ENCODE peak calls at places on chromosomes 5 and 9, in five cellular contexts. R is CD8-positive, alpha-beta T cell; F is CD8-positive, alpha-beta memory T cell; Y is GM23248; I is IMR-90. E is an unnamed sample.
A peak's percentile ranks its signal among the peaks of the same experiment; 100 is the strongest.

GRCh38 chr9:127541176-127541575 is 70.9 kb upstream of the STXBP1 start:
- DNase-seq in Y (no peak), R (no peak), I (no peak), F (no peak), E (no peak)

GRCh38 chr9:70061776-70062175 is 18.1 kb downstream of the MAMDC2 start:
- DNase-seq in F (no peak), Y (peak; percentile 38), I (peak; percentile 44), R (no peak), E (no peak)

GRCh38 chr9:137406876-137407589 is 15.9 kb downstream of the EXD3 start:
- DNase-seq in I (peak; percentile 44), F (no peak), R (peak; percentile 40), Y (peak; percentile 86), E (peak; percentile 50)

GRCh38 chr5:91841423-91841822 is 458.3 kb upstream of the ARRDC3 start:
- DNase-seq in F (no peak), R (no peak), Y (no peak), I (no peak), E (no peak)

GRCh38 chr9:137534256-137535119 is 15.7 kb downstream of the PNPLA7 start:
- DNase-seq in I (peak; percentile 60), Y (peak; percentile 82), R (no peak), F (no peak), E (peak; percentile 31)

GRCh38 chr5:43889238-43889637 is 286.3 kb downstream of the NNT start:
- DNase-seq in Y (no peak), I (peak; percentile 3), F (no peak), R (no peak), E (no peak)

GRCh38 chr5:2660305-2660704 is 91.2 kb downstream of the IRX2 start:
- DNase-seq in F (no peak), R (no peak), I (no peak), Y (no peak), E (no peak)

GRCh38 chr9:16410601-16411285 is 459.7 kb downstream of the BNC2 start:
- DNase-seq in F (no peak), Y (peak; percentile 68), R (no peak), I (peak; percentile 85), E (no peak)

GRCh38 chr5:3194684-3195083 is 400.9 kb upstream of the IRX1 start:
- DNase-seq in F (no peak), I (no peak), Y (no peak), R (no peak), E (no peak)

GRCh38 chr5:7321724-7322123 is 74.2 kb upstream of the ADCY2 start:
- DNase-seq in R (no peak), F (no peak), I (no peak), Y (peak; percentile 98), E (no peak)

GRCh38 chr5:34656001-34656699 is at the start of gene RAI14:
- DNase-seq in I (peak; percentile 85), F (no peak), Y (peak; percentile 91), R (peak; percentile 6), E (no peak)

GRCh38 chr9:2132484-2133082 is 117.4 kb downstream of the SMARCA2 start:
- DNase-seq in R (no peak), I (peak; percentile 54), F (no peak), Y (peak; percentile 70), E (no peak)

GRCh38 chr9:64773491-64773931 is 511.5 kb downstream of the FOXD4L5 start:
- DNase-seq in I (no peak), R (peak; percentile 2), Y (peak; percentile 17), F (no peak), E (no peak)

GRCh38 chr9:127741831-127742434 is 6.8 kb upstream of the TOR2A start:
- DNase-seq in Y (peak; percentile 54), I (no peak), F (no peak), R (no peak), E (peak; percentile 91)

GRCh38 chr9:116414374-116414773 is 260.8 kb downstream of the PAPPA start:
- DNase-seq in Y (no peak), I (no peak), F (no peak), R (no peak), E (no peak)

GRCh38 chr5:138760448-138761110 is 7.4 kb downstream of the CTNNA1 start:
- DNase-seq in I (peak; percentile 29), R (no peak), Y (peak; percentile 47), F (no peak), E (no peak)

GRCh38 chr5:149301744-149302380 is 30.2 kb downstream of the AFAP1L1 start:
- DNase-seq in F (no peak), I (peak; percentile 67), Y (peak; percentile 75), R (no peak), E (no peak)

GRCh38 chr9:115117999-115118470 is at the start of gene TNC:
- DNase-seq in Y (peak; percentile 88), I (peak; percentile 92), F (no peak), R (no peak), E (no peak)

GRCh38 chr9:133477461-133477860 is 1.4 kb downstream of the SLC2A6 start:
- DNase-seq in Y (no peak), F (no peak), R (no peak), I (no peak), E (no peak)
- H3K4me3 ChIP-seq in Y (no peak overlapping the region), F (no peak overlapping the region), R (no peak overlapping the region), I (no peak overlapping the region), E (no peak overlapping the region)

GRCh38 chr5:79285285-79285684 is 49.4 kb downstream of the JMY start:
- DNase-seq in F (no peak), Y (no peak), R (no peak), I (no peak), E (no peak)
- H3K4me1 ChIP-seq in F (no peaks in the 10 kb centered on the region), Y (no peaks in the 10 kb centered on the region), R (no peaks in the 10 kb centered on the region), I (no peaks in the 10 kb centered on the region), E (no peaks in the 10 kb centered on the region)

GRCh38 chr9:19440376-19440775 is 31.6 kb downstream of the ACER2 start:
- DNase-seq in I (no peak), Y (no peak), F (no peak), R (no peak), E (no peak)
- H3K27ac ChIP-seq in I (no peak overlapping the region), Y (no peak overlapping the region), F (no peak overlapping the region), R (no peak overlapping the region), E (no peak overlapping the region)

GRCh38 chr9:14271078-14271673 is 42.8 kb downstream of the NFIB start:
- DNase-seq in Y (peak; percentile 19), F (no peak), I (peak; percentile 82), R (no peak), E (no peak)
- H3K4me3 ChIP-seq in Y (no peak overlapping the region), F (no peak overlapping the region), I (no peak overlapping the region), R (no peak overlapping the region), E (no peak overlapping the region)

DNA sequence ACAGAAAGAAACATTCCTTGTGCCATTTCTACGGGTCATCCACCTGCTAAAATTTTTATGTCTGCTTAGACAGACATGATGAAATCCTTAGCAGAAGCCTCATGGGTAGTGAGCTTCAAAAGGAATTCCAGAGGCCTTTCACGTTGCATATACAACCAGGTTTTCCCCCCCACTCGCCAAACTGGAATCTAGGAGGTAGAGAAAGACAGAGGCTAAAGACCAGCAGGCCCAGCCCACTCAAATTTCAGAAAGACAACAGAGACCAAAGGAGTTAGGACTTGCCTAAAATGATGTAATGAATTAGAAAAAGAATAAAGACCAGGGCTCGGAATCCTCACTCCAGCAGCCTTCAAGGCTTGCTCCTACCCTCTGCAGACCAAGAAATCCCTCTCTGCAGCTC is 9.2 kb downstream of the B4GALT1 start:
- DNase-seq in F (no peak), I (no peak), Y (peak; percentile 32), R (no peak), E (no peak)
- H3K4me1 ChIP-seq in F (peaks cover 94% of the 10 kb centered on the region), I (peaks cover 45% of the 10 kb centered on the region), Y (peaks cover 85% of the 10 kb centered on the region), R (peaks cover 92% of the 10 kb centered on the region), E (peaks cover 6% of the 10 kb centered on the region)

GRCh38 chr9:93207326-93207814 is 23.4 kb downstream of the WNK2 start:
- DNase-seq in F (peak; percentile 20), Y (peak; percentile 82), I (peak; percentile 11), R (no peak), E (no peak)

GRCh38 chr9:93204470-93205043 is 20.6 kb downstream of the WNK2 start:
- DNase-seq in Y (no peak), I (no peak), R (no peak), F (peak; percentile 31), E (no peak)

GRCh38 chr9:93206576-93207155 is 22.7 kb downstream of the WNK2 start:
- DNase-seq in R (no peak), Y (no peak), F (peak; percentile 6), I (no peak), E (no peak)

GRCh38 chr9:93205045-93205768 is 21.3 kb downstream of the WNK2 start:
- DNase-seq in R (no peak), Y (peak; percentile 35), I (no peak), F (peak; percentile 25), E (no peak)

GRCh38 chr9:93205896-93206575 is 22.1 kb downstream of the WNK2 start:
- DNase-seq in R (no peak), I (no peak), F (no peak), Y (no peak), E (no peak)
- H3K27ac ChIP-seq in R (no peak overlapping the region), I (no peak overlapping the region), F (no peak overlapping the region), Y (no peak overlapping the region), E (no peak overlapping the region)

DNA sequence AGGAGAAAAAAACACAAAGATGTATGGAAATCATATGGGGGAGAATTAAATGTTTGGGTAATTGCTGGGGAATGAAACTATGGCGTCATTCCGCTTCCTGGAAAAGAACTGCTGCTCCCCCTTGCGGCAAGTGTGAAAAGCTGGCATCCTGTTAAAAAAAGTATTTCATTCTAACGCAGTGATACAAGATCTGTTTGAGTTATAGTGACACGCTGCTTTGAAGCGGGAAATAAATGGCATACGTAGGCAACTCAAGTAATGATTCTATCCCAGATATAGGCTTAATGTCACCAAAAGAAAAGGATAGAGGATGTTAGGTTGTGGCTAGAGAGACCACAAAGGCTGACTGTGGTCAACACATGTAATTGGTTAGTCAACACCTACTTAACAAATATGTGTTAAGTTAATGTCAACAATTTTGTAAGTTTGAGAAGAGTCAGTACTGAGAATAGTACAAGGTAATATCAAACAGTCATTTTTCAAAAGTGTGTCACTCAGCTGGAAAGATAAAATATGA is 70.2 kb upstream of the ALDH1A1 start:
- DNase-seq in F (peak; percentile 47), I (peak; percentile 63), Y (peak; percentile 82), R (peak; percentile 17), E (peak; percentile 33)
- H3K4me3 ChIP-seq in F (no peak overlapping the region), I (no peak overlapping the region), Y (no peak overlapping the region), R (no peak overlapping the region), E (no peak overlapping the region)

DNA sequence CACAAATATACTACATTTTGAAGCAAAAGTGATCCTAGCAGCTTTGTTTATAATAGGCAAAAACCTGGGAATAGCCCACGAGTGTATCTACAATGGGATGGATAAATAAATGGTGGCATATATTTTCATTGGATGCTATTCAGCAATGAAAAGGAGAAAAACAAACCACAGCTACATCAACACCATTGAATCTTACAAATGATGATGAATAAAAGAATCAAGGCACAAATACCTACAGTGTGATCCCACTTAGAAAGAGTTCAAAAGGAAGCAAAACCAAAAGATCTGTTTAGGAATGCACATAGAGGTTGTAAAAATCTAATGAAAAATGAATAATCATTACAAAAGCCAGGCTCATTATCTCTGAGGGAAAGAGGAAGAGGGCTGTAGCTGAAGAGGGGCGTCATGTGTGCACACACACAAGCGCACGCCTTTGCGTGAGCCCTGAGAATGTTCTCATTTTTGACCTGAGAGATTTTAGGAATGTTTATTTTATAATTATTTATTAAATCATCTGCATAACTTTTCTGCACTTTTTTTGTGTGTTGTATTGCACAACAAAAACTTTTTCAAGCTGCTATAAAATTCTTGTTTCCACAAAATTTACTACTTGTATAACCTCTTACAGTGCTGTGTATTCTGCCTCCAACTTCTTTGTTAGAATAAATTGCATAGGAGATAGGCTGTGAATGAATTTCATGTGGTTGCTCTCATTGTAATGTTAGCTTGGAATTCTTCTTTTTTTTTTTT is 5.9 kb upstream of the RHOBTB3 start:
- DNase-seq in I (no peak), Y (peak; percentile 47), R (no peak), F (no peak), E (no peak)
- H3K4me1 ChIP-seq in I (peaks cover 23% of the 10 kb centered on the region), Y (peaks cover 78% of the 10 kb centered on the region), R (no peaks in the 10 kb centered on the region), F (peaks cover 18% of the 10 kb centered on the region), E (peaks cover 1% of the 10 kb centered on the region)